ENCODE peak calls at places on chromosomes 6 and 20, in ten cellular contexts. G is H9; I is CD8-positive, alpha-beta T cell; P is aorta; V is HepG2; Q is A673; C is CD8-positive, alpha-beta memory T cell; R is tibial nerve; X is heart right ventricle; J is prostate gland. U is an unnamed sample. For H3K4me1, the result is how much of the 10 kb centered on the place peaks cover.

GRCh38 chr20:39823239-39823638 is 861.1 kb downstream of the DHX35 start:
- DNase-seq in G (no peak), I (no peak), P (no peak), V (no peak), Q (no peak), C (no peak), R (no peak), X (no peak), J (no peak), U (no peak)

GRCh38 chr6:4412488-4412887 is 277.1 kb upstream of the ECI2 start:
- DNase-seq in G (no peak), I (no peak), P (no peak), V (no peak), Q (no peak), C (no peak), R (no peak), X (no peak), J (no peak), U (no peak)

GRCh38 chr20:25394276-25394675 is 3.6 kb upstream of the ABHD12 start:
- DNase-seq in G (no peak), I (no peak), P (no peak), V (no peak), Q (no peak), C (no peak), R (no peak), X (no peak), J (peak), U (no peak)

GRCh38 chr20:23130622-23130916 is 44.4 kb upstream of the CD93 start:
- DNase-seq in G (no peak), I (no peak), P (no peak), V (no peak), Q (no peak), C (no peak), R (no peak), X (no peak), J (no peak), U (no peak)

GRCh38 chr6:107976267-107976783 is 18.3 kb upstream of the SEC63 start:
- DNase-seq in G (no peak), I (no peak), P (no peak), V (peak), Q (no peak), C (no peak), R (no peak), X (no peak), J (no peak), U (no peak)

GRCh38 chr20:53622247-53623114 is 28.8 kb upstream of the ZNF217 start:
- DNase-seq in G (no peak), I (no peak), P (no peak), V (peak), Q (no peak), C (no peak), R (no peak), X (no peak), J (no peak), U (no peak)

GRCh38 chr6:152454003-152454402 is 183.2 kb downstream of the SYNE1 start:
- DNase-seq in G (no peak), I (no peak), P (no peak), V (no peak), Q (no peak), C (no peak), R (no peak), X (no peak), J (no peak), U (no peak)

GRCh38 chr6:5979650-5980427 is 26.9 kb downstream of the NRN1 start:
- DNase-seq in G (no peak), I (no peak), P (no peak), V (no peak), Q (no peak), C (no peak), R (peak), X (no peak), J (no peak), U (peak)

GRCh38 chr20:47970282-47970903 is 185.1 kb upstream of the SULF2 start:
- DNase-seq in G (no peak), I (no peak), P (no peak), V (peak), Q (no peak), C (no peak), R (no peak), X (no peak), J (no peak), U (no peak)

GRCh38 chr20:47620808-47621805 is 119.4 kb downstream of the NCOA3 start:
- DNase-seq in G (no peak), I (no peak), P (no peak), V (peak), Q (peak), C (peak), R (peak), X (no peak), J (no peak), U (no peak)

GRCh38 chr6:167957626-167958025 is 39.8 kb upstream of the KIF25 start:
- DNase-seq in G (no peak), I (no peak), P (no peak), V (no peak), Q (no peak), C (no peak), R (no peak), X (no peak), J (no peak), U (no peak)

GRCh38 chr6:55445648-55446204 is 118.5 kb downstream of the GFRAL start:
- DNase-seq in G (no peak), I (no peak), P (no peak), V (peak), Q (peak), C (no peak), R (no peak), X (no peak), J (no peak), U (no peak)

GRCh38 chr6:126919947-126920346 is 198.5 kb upstream of the RSPO3 start:
- DNase-seq in G (no peak), I (no peak), P (no peak), V (no peak), Q (peak), C (no peak), R (no peak), X (no peak), J (no peak), U (no peak)

GRCh38 chr6:21752054-21752811 is 158.7 kb downstream of the SOX4 start:
- DNase-seq in G (no peak), I (no peak), P (no peak), V (no peak), Q (no peak), C (no peak), R (no peak), X (no peak), J (no peak), U (no peak)

GRCh38 chr6:129679250-129679649 is 30.7 kb downstream of the ARHGAP18 start:
- DNase-seq in G (no peak), I (no peak), P (no peak), V (no peak), Q (no peak), C (no peak), R (no peak), X (no peak), J (no peak), U (no peak)

GRCh38 chr6:36613200-36613995 is 19.2 kb downstream of the SRSF3 start:
- DNase-seq in G (no peak), I (no peak), P (no peak), V (no peak), Q (no peak), C (no peak), R (no peak), X (no peak), J (no peak), U (no peak)

GRCh38 chr6:110325197-110325596 is 33.0 kb downstream of the METTL24 start:
- DNase-seq in G (no peak), I (no peak), P (no peak), V (peak), Q (no peak), C (no peak), R (no peak), X (no peak), J (peak), U (no peak)

GRCh38 chr20:29876911-29877285 is 1380.6 kb upstream of the DEFB115 start:
- DNase-seq in G (no peak), I (no peak), P (peak), V (no peak), Q (no peak), C (no peak), R (no peak), X (no peak), J (no peak), U (no peak)

GRCh38 chr6:155782739-155783459 is 327.3 kb upstream of the NOX3 start:
- DNase-seq in G (no peak), I (no peak), P (no peak), V (no peak), Q (no peak), C (no peak), R (no peak), X (no peak), J (no peak), U (no peak)

GRCh38 chr6:157240059-157240959 is 83.0 kb downstream of the TMEM242 start:
- DNase-seq in G (no peak), I (no peak), P (peak), V (peak), Q (peak), C (no peak), R (peak), X (no peak), J (peak), U (peak)

GRCh38 chr20:25269057-25269832 is 21.4 kb downstream of the PYGB start:
- DNase-seq in G (peak), I (no peak), P (no peak), V (no peak), Q (no peak), C (no peak), R (no peak), X (no peak), J (no peak), U (peak)

GRCh38 chr6:24469829-24470228 is 19.5 kb downstream of the GPLD1 start:
- DNase-seq in G (no peak), I (no peak), P (no peak), V (no peak), Q (no peak), C (no peak), R (no peak), X (no peak), J (no peak), U (no peak)

GRCh38 chr6:164034602-164035140 is 620.2 kb downstream of the QKI start:
- DNase-seq in G (no peak), I (no peak), P (no peak), V (no peak), Q (no peak), C (no peak), R (no peak), X (no peak), J (no peak), U (no peak)

GRCh38 chr6:47308674-47309325 is 905 bp downstream of the TNFRSF21 start:
- DNase-seq in G (peak), I (no peak), P (peak), V (no peak), Q (peak), C (no peak), R (no peak), X (peak), J (peak), U (peak)

GRCh38 chr6:147156218-147156617 is 48.0 kb upstream of the STXBP5 start:
- DNase-seq in G (no peak), I (no peak), P (no peak), V (no peak), Q (no peak), C (no peak), R (no peak), X (no peak), J (no peak), U (no peak)

GRCh38 chr20:20547221-20547875 is 165.1 kb downstream of the RALGAPA2 start:
- DNase-seq in G (no peak), I (no peak), P (no peak), V (peak), Q (no peak), C (no peak), R (no peak), X (no peak), J (no peak), U (no peak)

GRCh38 chr20:63747622-63748355 is 8.2 kb downstream of the SLC2A4RG start:
- DNase-seq in G (no peak), I (no peak), P (peak), V (no peak), Q (no peak), C (no peak), R (no peak), X (no peak), J (no peak), U (no peak)

GRCh38 chr6:13873288-13874190 is 51.2 kb upstream of the RNF182 start:
- DNase-seq in G (peak), I (peak), P (peak), V (peak), Q (peak), C (peak), R (peak), X (peak), J (peak), U (peak)

GRCh38 chr6:21999012-21999528 is 297.8 kb downstream of the PRL start:
- DNase-seq in G (no peak), I (no peak), P (no peak), V (no peak), Q (peak), C (no peak), R (no peak), X (no peak), J (no peak), U (no peak)

GRCh38 chr6:23656257-23656731 is 469.7 kb upstream of the NRSN1 start:
- DNase-seq in G (no peak), I (no peak), P (no peak), V (no peak), Q (peak), C (no peak), R (no peak), X (no peak), J (no peak), U (no peak)

GRCh38 chr20:2887715-2888114 is 14.4 kb downstream of the PTPRA start:
- DNase-seq in G (no peak), I (no peak), P (no peak), V (no peak), Q (no peak), C (no peak), R (no peak), X (no peak), J (no peak), U (no peak)

GRCh38 chr6:126077810-126078791 is 91.8 kb downstream of the TRMT11 start:
- DNase-seq in G (no peak), I (no peak), P (no peak), V (no peak), Q (no peak), C (no peak), R (peak), X (no peak), J (no peak), U (no peak)

GRCh38 chr6:28648035-28648877 is 122.6 kb downstream of the GPX5 start:
- DNase-seq in G (peak), I (no peak), P (no peak), V (peak), Q (peak), C (no peak), R (peak), X (no peak), J (peak), U (no peak)

GRCh38 chr6:140168365-140168764 is 793.9 kb upstream of the CITED2 start:
- DNase-seq in G (no peak), I (no peak), P (no peak), V (no peak), Q (no peak), C (no peak), R (no peak), X (no peak), J (no peak), U (no peak)

DNA sequence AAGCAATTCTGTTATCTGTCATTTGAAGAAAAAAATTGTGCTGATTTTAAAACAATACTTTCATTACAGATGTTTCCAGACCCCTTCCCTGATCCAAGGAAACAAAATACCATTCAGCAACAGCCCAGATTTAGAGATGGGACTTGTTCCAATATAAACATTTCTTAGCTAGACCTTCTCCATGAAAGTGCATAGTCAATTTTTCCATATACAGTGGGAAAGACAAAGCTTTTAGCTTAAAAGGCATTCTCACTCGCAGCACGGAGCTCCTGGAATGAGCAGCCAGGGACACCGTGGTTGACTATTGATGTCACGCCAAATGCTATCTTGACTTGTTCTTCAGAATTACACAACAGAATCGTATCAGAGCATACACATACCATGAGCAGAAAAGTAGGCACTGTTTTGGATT is 21.5 kb downstream of the LAMA4 start:
- DNase-seq in G (no peak), I (no peak), P (no peak), V (no peak), Q (no peak), C (no peak), R (peak), X (no peak), J (no peak), U (no peak)
- H3K4me1 ChIP-seq in G (under half), I (under half), P (under half), V (under half), Q (under half), C (under half), R (half or more), X (under half), J (under half), U (under half)

GRCh38 chr20:10398834-10399369 is 35.1 kb downstream of the MKKS start:
- DNase-seq in G (no peak), I (no peak), P (no peak), V (peak), Q (no peak), C (no peak), R (no peak), X (no peak), J (no peak), U (no peak)
- H3K4me1 ChIP-seq in G (under half), I (under half), P (under half), V (under half), Q (under half), C (under half), R (under half), X (under half), J (under half), U (under half)

DNA sequence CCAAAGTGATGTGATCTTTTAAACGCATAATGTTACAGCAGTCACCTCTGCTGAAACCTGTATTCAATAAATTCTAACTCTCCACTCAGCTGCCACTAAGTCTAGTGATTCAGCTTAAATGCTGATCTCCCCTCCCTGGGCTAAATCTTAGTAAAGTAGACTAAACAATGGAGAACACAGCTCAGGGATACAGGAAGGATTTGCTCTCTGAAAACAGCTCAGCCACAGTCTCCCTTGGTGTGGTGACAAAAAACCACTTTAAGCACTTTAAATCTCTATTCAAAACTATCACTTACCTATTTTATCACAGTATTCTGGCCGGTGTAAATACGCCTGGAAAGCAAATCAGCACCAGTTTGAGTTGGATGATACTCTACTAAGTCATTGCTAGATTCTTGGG is 130.6 kb downstream of the RFX6 start:
- DNase-seq in G (no peak), I (no peak), P (no peak), V (no peak), Q (no peak), C (no peak), R (no peak), X (no peak), J (no peak), U (no peak)
- H3K4me1 ChIP-seq in G (under half), I (under half), P (under half), V (under half), Q (under half), C (under half), R (under half), X (under half), J (under half), U (under half)

DNA sequence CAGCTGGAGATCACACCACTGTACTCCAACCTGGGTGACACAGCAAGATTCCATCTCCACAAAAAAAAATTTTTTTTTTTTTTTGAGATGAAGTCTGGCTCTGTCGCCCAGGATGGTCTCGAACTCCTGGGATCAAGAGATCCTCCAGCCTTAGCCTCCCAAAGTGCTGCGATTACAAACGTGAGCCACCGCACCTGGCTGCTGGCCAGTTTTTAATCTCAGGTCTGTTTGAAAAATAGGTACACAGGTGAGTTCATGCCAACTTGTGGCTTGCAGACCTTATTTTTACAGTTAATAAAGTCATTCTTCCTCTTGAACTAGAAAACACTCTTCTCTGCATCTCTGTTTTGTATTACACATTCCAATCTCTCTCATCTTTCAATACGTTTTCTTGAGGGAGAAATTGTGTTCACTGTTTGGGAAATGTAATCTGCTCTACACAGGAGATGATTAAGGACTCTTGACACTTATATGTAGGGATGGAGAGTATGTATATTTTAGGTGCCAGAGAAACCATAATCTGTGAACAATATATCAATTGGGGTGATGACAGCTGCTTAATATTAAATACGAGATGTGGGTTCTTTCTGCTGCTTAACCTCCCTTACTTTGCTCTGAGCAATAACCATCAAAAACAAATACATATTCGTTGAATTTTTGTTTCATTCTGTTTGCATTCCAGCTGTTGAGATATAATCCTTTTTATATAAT is 17.7 kb upstream of the RIPOR3 start:
- DNase-seq in G (no peak), I (no peak), P (no peak), V (no peak), Q (no peak), C (no peak), R (no peak), X (no peak), J (no peak), U (no peak)
- H3K4me1 ChIP-seq in G (under half), I (under half), P (under half), V (under half), Q (under half), C (under half), R (under half), X (under half), J (under half), U (under half)

GRCh38 chr6:116036075-116036773 is 24.5 kb downstream of the FRK start:
- DNase-seq in G (no peak), I (no peak), P (no peak), V (no peak), Q (no peak), C (no peak), R (no peak), X (no peak), J (no peak), U (no peak)

GRCh38 chr6:116036885-116037284 is 23.8 kb downstream of the FRK start:
- DNase-seq in G (no peak), I (no peak), P (no peak), V (no peak), Q (no peak), C (no peak), R (no peak), X (no peak), J (no peak), U (no peak)

GRCh38 chr6:116035616-116036015 is 25.1 kb downstream of the FRK start:
- DNase-seq in G (no peak), I (no peak), P (no peak), V (no peak), Q (no peak), C (no peak), R (no peak), X (no peak), J (no peak), U (no peak)

GRCh38 chr6:116033687-116034303 is 26.9 kb downstream of the FRK start:
- DNase-seq in G (no peak), I (no peak), P (no peak), V (no peak), Q (no peak), C (no peak), R (no peak), X (no peak), J (no peak), U (no peak)

GRCh38 chr6:116034327-116034726 is 26.4 kb downstream of the FRK start:
- DNase-seq in G (no peak), I (no peak), P (no peak), V (no peak), Q (peak), C (no peak), R (no peak), X (no peak), J (no peak), U (no peak)
- H3K4me1 ChIP-seq in G (under half), I (under half), P (under half), V (under half), Q (half or more), C (under half), R (under half), X (under half), J (under half), U (under half)

GRCh38 chr20:46400828-46401477 is 5.5 kb downstream of the ELMO2 start:
- DNase-seq in G (no peak), I (peak), P (no peak), V (no peak), Q (peak), C (peak), R (no peak), X (no peak), J (no peak), U (no peak)

GRCh38 chr20:46400253-46400652 is 6.2 kb downstream of the ELMO2 start:
- DNase-seq in G (no peak), I (no peak), P (no peak), V (no peak), Q (peak), C (no peak), R (peak), X (no peak), J (no peak), U (peak)

GRCh38 chr20:46398963-46399362 is 7.5 kb downstream of the ELMO2 start:
- DNase-seq in G (no peak), I (no peak), P (no peak), V (no peak), Q (no peak), C (no peak), R (no peak), X (no peak), J (no peak), U (no peak)

GRCh38 chr20:46401478-46401860 is 4.9 kb downstream of the ELMO2 start:
- DNase-seq in G (no peak), I (no peak), P (no peak), V (no peak), Q (no peak), C (no peak), R (no peak), X (no peak), J (no peak), U (no peak)

GRCh38 chr20:46399401-46399800 is 7.0 kb downstream of the ELMO2 start:
- DNase-seq in G (no peak), I (no peak), P (no peak), V (no peak), Q (no peak), C (peak), R (no peak), X (no peak), J (peak), U (no peak)
- H3K4me1 ChIP-seq in G (under half), I (half or more), P (under half), V (under half), Q (under half), C (half or more), R (half or more), X (under half), J (under half), U (half or more)